ENCODE peak calls at places on chromosomes 1 and 21, in six cellular contexts. D is kidney tubule cell, T is NCI-H774, F is GM04504, M is AG09309, R is retina. P is an unnamed sample.

GRCh38 chr1:117826551-117827078 is 102.8 kb downstream of the GDAP2 start:
- DNase-seq in D (peak), T (no peak), F (peak), M (peak), R (no peak), P (peak)

GRCh38 chr21:41804381-41804780 is 37.5 kb upstream of the RIPK4 start:
- DNase-seq in D (no peak), T (no peak), F (no peak), M (no peak), R (no peak), P (no peak)

GRCh38 chr1:207259391-207259790 is 62.1 kb upstream of the CD55 start:
- DNase-seq in D (peak), T (no peak), F (peak), M (peak), R (no peak), P (peak)

GRCh38 chr1:240295811-240296210 is 204.1 kb downstream of the FMN2 start:
- DNase-seq in D (no peak), T (no peak), F (no peak), M (no peak), R (no peak), P (no peak)

GRCh38 chr1:40901886-40902633 is 39.9 kb upstream of the CITED4 start:
- DNase-seq in D (peak), T (no peak), F (peak), M (peak), R (no peak), P (no peak)

GRCh38 chr21:29359718-29360117 is 61.0 kb downstream of the BACH1 start:
- DNase-seq in D (peak), T (no peak), F (no peak), M (no peak), R (no peak), P (no peak)

GRCh38 chr21:31922881-31923280 is 50.1 kb downstream of the HUNK start:
- DNase-seq in D (no peak), T (no peak), F (no peak), M (no peak), R (no peak), P (no peak)

GRCh38 chr1:217332426-217333065 is 298.3 kb downstream of the GPATCH2 start:
- DNase-seq in D (peak), T (no peak), F (no peak), M (no peak), R (no peak), P (no peak)

GRCh38 chr1:21262282-21263051 is 27.8 kb downstream of the ECE1 start:
- DNase-seq in D (peak), T (no peak), F (peak), M (peak), R (peak), P (peak)

GRCh38 chr1:244963231-244963826 is 99.0 kb upstream of the HNRNPU start:
- DNase-seq in D (no peak), T (no peak), F (no peak), M (no peak), R (no peak), P (no peak)

GRCh38 chr1:113021430-113022085 is 51.4 kb upstream of the LRIG2 start:
- DNase-seq in D (no peak), T (peak), F (peak), M (no peak), R (no peak), P (no peak)

GRCh38 chr1:172477216-172477615 is 33.3 kb upstream of the PIGC start:
- DNase-seq in D (peak), T (no peak), F (no peak), M (no peak), R (no peak), P (no peak)

GRCh38 chr1:202713110-202713509 is 2.9 kb upstream of the SYT2 start:
- DNase-seq in D (peak), T (peak), F (no peak), M (no peak), R (no peak), P (no peak)

GRCh38 chr1:21280011-21280471 is 10.2 kb downstream of the ECE1 start:
- DNase-seq in D (no peak), T (no peak), F (no peak), M (no peak), R (no peak), P (no peak)

GRCh38 chr1:165852896-165853295 is 25.5 kb downstream of the UCK2 start:
- DNase-seq in D (no peak), T (no peak), F (no peak), M (no peak), R (no peak), P (no peak)

GRCh38 chr1:3071507-3072177 is 2.6 kb downstream of the PRDM16 start:
- DNase-seq in D (peak), T (no peak), F (no peak), M (no peak), R (peak), P (no peak)

GRCh38 chr1:178291166-178291565 is 197.3 kb downstream of the RASAL2 start:
- DNase-seq in D (no peak), T (no peak), F (no peak), M (no peak), R (no peak), P (no peak)

GRCh38 chr21:27380303-27380702 is 413.4 kb upstream of the ADAMTS5 start:
- DNase-seq in D (no peak), T (no peak), F (no peak), M (no peak), R (no peak), P (no peak)

GRCh38 chr1:74729741-74730478 is 2.9 kb downstream of the CRYZ start:
- DNase-seq in D (peak), T (no peak), F (peak), M (no peak), R (no peak), P (peak)

GRCh38 chr1:154521695-154522094 is 19.5 kb upstream of the SHE start:
- DNase-seq in D (no peak), T (no peak), F (no peak), M (no peak), R (no peak), P (no peak)

GRCh38 chr1:153535664-153536585 is at the start of gene S100A6:
- DNase-seq in D (peak), T (peak), F (peak), M (peak), R (peak), P (no peak)

GRCh38 chr1:78051005-78051404 is 5.2 kb downstream of the GIPC2 start:
- DNase-seq in D (no peak), T (no peak), F (no peak), M (no peak), R (no peak), P (no peak)